ENCODE peak calls at places on chromosomes 3 and 15, in six cellular contexts. One of them, this sample, is unnamed.

GRCh38 chr3:146658841-146659240 is 53.7 kb upstream of the PLSCR5 start:
- DNase-seq in stomach: no peak
- DNase-seq in HepG2: no peak
- DNase-seq in breast epithelium: no peak
- DNase-seq in Peyer's patch: no peak
- DNase-seq in IMR-90: no peak
- DNase-seq in this sample: no peak

GRCh38 chr3:58569287-58570001 is 7.7 kb downstream of the FAM107A start:
- DNase-seq in HepG2: no peak
- DNase-seq in Peyer's patch: no peak
- DNase-seq in stomach: no peak
- DNase-seq in breast epithelium: no peak
- DNase-seq in IMR-90: no peak
- DNase-seq in this sample: no peak

GRCh38 chr3:138220788-138221187 is 33.7 kb downstream of the ARMC8 start:
- DNase-seq in stomach: no peak
- DNase-seq in IMR-90: no peak
- DNase-seq in Peyer's patch: no peak
- DNase-seq in breast epithelium: no peak
- DNase-seq in HepG2: no peak
- DNase-seq in this sample: no peak

GRCh38 chr15:97410907-97411575 is 549.5 kb upstream of the ARRDC4 start:
- DNase-seq in HepG2: no peak
- DNase-seq in stomach: no peak
- DNase-seq in IMR-90: no peak
- DNase-seq in Peyer's patch: no peak
- DNase-seq in breast epithelium: no peak
- DNase-seq in this sample: peak

GRCh38 chr3:31232049-31233040 is 300.4 kb upstream of the STT3B start:
- DNase-seq in Peyer's patch: peak
- DNase-seq in HepG2: no peak
- DNase-seq in IMR-90: no peak
- DNase-seq in stomach: no peak
- DNase-seq in breast epithelium: no peak
- DNase-seq in this sample: no peak

GRCh38 chr15:71532994-71533393 is 277.4 kb upstream of the NR2E3 start:
- DNase-seq in HepG2: peak
- DNase-seq in breast epithelium: no peak
- DNase-seq in Peyer's patch: no peak
- DNase-seq in IMR-90: no peak
- DNase-seq in stomach: no peak
- DNase-seq in this sample: no peak

GRCh38 chr3:155702745-155703581 is 41.9 kb downstream of the PLCH1 start:
- DNase-seq in HepG2: no peak
- DNase-seq in IMR-90: no peak
- DNase-seq in Peyer's patch: no peak
- DNase-seq in breast epithelium: no peak
- DNase-seq in stomach: no peak
- DNase-seq in this sample: peak

GRCh38 chr3:76859596-76859995 is 180.3 kb upstream of the ROBO2 start:
- DNase-seq in IMR-90: peak
- DNase-seq in breast epithelium: no peak
- DNase-seq in Peyer's patch: no peak
- DNase-seq in HepG2: no peak
- DNase-seq in stomach: no peak
- DNase-seq in this sample: no peak

GRCh38 chr15:40751745-40752144 is 3.3 kb downstream of the RMDN3 start:
- DNase-seq in stomach: no peak
- DNase-seq in breast epithelium: no peak
- DNase-seq in HepG2: no peak
- DNase-seq in IMR-90: no peak
- DNase-seq in Peyer's patch: no peak
- DNase-seq in this sample: no peak

GRCh38 chr3:170467007-170467406 is 48.3 kb downstream of the CLDN11 start:
- DNase-seq in HepG2: peak
- DNase-seq in breast epithelium: no peak
- DNase-seq in stomach: no peak
- DNase-seq in Peyer's patch: no peak
- DNase-seq in IMR-90: no peak
- DNase-seq in this sample: no peak

GRCh38 chr15:79168922-79169322 is 78.3 kb upstream of the RASGRF1 start:
- DNase-seq in stomach: no peak
- DNase-seq in IMR-90: no peak
- DNase-seq in Peyer's patch: no peak
- DNase-seq in HepG2: peak
- DNase-seq in breast epithelium: no peak
- DNase-seq in this sample: no peak

GRCh38 chr3:150469031-150469930 is 61.2 kb downstream of the TSC22D2 start:
- DNase-seq in IMR-90: peak
- DNase-seq in Peyer's patch: no peak
- DNase-seq in breast epithelium: peak
- DNase-seq in stomach: no peak
- DNase-seq in HepG2: peak
- DNase-seq in this sample: no peak

GRCh38 chr3:143016321-143016972 is 15.1 kb downstream of the U2SURP start:
- DNase-seq in HepG2: no peak
- DNase-seq in breast epithelium: no peak
- DNase-seq in stomach: no peak
- DNase-seq in IMR-90: no peak
- DNase-seq in Peyer's patch: no peak
- DNase-seq in this sample: no peak

GRCh38 chr15:23397779-23398178 is 43.2 kb downstream of the GOLGA8S start:
- DNase-seq in IMR-90: no peak
- DNase-seq in breast epithelium: no peak
- DNase-seq in Peyer's patch: no peak
- DNase-seq in HepG2: no peak
- DNase-seq in stomach: no peak
- DNase-seq in this sample: no peak

DNA sequence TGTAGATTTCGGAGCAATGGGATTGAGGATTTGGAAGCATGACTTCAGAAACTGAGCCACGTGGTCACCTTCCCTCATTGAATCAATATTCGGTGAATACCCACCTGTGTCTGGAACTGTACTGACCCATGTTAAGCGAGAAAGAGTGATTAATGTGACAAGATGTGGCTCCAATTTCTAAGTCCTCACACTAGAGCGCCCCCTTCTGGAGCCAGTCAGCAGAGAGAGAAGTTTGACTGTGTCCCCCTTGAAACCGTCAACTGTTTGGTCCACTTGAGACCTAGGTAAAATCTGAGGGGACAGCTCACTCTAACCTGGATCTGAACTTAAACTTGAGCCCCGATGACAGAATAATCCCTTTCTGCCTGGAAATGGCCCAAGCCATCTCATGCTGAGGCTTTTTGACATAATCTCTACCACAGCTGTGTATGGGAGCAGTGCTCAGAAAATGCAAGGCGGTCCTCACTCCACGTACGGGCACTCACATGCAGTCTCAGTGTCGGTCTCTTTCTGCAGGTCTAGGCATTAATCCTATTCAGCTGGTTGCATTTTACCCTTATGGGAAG is 47.8 kb upstream of the LIMD1 start:
- DNase-seq in breast epithelium: no peak
- DNase-seq in Peyer's patch: no peak
- DNase-seq in HepG2: peak
- DNase-seq in stomach: no peak
- DNase-seq in IMR-90: no peak
- DNase-seq in this sample: no peak
- TF ChIP-seq CTCF in breast epithelium: no peak
- TF ChIP-seq CTCF in Peyer's patch: no peak
- TF ChIP-seq CTCF in HepG2: peak
- TF ChIP-seq CTCF in stomach: no peak
- TF ChIP-seq CTCF in IMR-90: peak
- TF ChIP-seq CTCF in this sample: no peak

DNA sequence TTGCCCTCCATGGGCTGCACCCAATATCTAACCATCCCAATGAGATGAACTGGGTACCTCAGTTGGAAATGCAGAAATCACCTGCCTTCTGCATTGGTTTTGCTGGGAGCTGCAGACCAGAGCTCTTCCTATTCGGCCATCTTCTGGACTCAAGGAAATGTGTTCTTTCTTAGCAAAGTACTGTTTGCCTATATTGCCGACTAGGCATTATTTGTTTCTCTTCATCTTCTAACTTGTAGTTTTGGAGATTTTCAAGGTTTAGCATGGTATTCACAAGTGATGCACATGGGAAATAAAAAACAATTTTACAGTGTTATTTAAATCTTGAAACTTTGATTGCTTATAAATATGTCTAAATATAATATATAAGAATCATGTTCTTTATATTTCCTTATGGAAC is 377.8 kb upstream of the POU1F1 start:
- DNase-seq in HepG2: no peak
- DNase-seq in IMR-90: no peak
- DNase-seq in stomach: no peak
- DNase-seq in breast epithelium: no peak
- DNase-seq in Peyer's patch: no peak
- DNase-seq in this sample: no peak
- H3K27ac ChIP-seq in HepG2: no peak
- H3K27ac ChIP-seq in IMR-90: no peak
- H3K27ac ChIP-seq in stomach: no peak
- H3K27ac ChIP-seq in breast epithelium: no peak
- H3K27ac ChIP-seq in Peyer's patch: no peak
- H3K27ac ChIP-seq in this sample: no peak

GRCh38 chr3:11567516-11568467 is 75.9 kb downstream of the VGLL4 start:
- DNase-seq in HepG2: no peak
- DNase-seq in Peyer's patch: no peak
- DNase-seq in breast epithelium: peak
- DNase-seq in IMR-90: peak
- DNase-seq in stomach: no peak
- DNase-seq in this sample: no peak
- TF ChIP-seq POLR2A in HepG2: no peak
- TF ChIP-seq POLR2A in Peyer's patch: no peak
- TF ChIP-seq POLR2A in breast epithelium: no peak
- TF ChIP-seq POLR2A in IMR-90: no peak
- TF ChIP-seq POLR2A in stomach: no peak
- TF ChIP-seq POLR2A in this sample: no peak

DNA sequence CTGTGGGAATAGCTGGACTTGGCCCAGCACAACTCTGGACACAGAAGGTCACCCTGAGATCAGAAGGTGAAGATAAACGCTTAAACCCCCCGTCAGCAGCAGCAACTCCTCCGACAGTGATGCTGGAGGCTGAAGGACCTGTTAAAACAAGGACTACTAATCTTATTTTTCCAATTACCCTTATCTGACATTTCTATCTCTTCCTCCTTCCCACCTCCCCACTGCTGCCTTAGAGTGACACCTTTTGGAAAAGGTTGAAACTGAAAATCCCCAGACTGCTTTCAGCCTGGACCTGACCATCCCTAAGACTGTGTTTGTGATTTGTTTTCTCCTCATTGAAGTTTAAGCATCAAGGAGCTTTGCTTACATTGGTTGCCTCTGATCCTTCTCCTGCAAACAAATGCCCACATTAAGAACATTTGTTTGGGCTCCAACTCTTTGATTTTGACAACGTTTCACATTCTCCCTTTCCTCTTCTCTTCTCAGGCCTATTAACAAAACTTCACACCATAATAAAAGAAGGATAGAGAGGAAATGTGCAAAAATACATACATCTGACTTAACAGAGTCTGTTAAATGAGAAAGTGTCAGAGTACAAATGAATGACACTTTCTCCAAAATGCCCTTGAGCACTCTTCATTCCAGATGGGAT is 410.6 kb upstream of the WNT5A start:
- DNase-seq in IMR-90: peak
- DNase-seq in breast epithelium: no peak
- DNase-seq in stomach: no peak
- DNase-seq in Peyer's patch: no peak
- DNase-seq in HepG2: no peak
- DNase-seq in this sample: peak
- TF ChIP-seq CTCF in IMR-90: peak
- TF ChIP-seq CTCF in breast epithelium: no peak
- TF ChIP-seq CTCF in stomach: peak
- TF ChIP-seq CTCF in Peyer's patch: no peak
- TF ChIP-seq CTCF in HepG2: no peak
- TF ChIP-seq CTCF in this sample: peak

This sample was measured in thyroid gland.